ENCODE peak calls at places on chromosomes 4 and X, in seven cellular contexts. K, Y, Q, T, D, V and B are unnamed samples.

GRCh38 chrX:125308653-125309052 is 11.0 kb upstream of the TEX13C start:
- DNase-seq in K (no peak), Y (no peak), Q (no peak), T (no peak), D (no peak), V (no peak), B (no peak)

GRCh38 chrX:15158736-15159406 is 111.0 kb downstream of the ASB9 start:
- DNase-seq in K (no peak), Y (no peak), Q (no peak), T (no peak), D (no peak), V (peak; percentile 17), B (peak; percentile 13)

GRCh38 chr4:13765535-13765934 is 138.0 kb upstream of the BOD1L1 start:
- DNase-seq in K (no peak), Y (no peak), Q (peak; percentile 43), T (no peak), D (no peak), V (no peak), B (no peak)

GRCh38 chr4:22522706-22523501 is 7.0 kb upstream of the ADGRA3 start:
- DNase-seq in K (no peak), Y (peak; percentile 70), Q (no peak), T (no peak), D (no peak), V (no peak), B (no peak)

GRCh38 chrX:134654398-134655012 is 3.8 kb downstream of the PLAC1 start:
- DNase-seq in K (no peak), Y (no peak), Q (no peak), T (no peak), D (no peak), V (no peak), B (no peak)

GRCh38 chrX:107730298-107730655 is 45.3 kb downstream of the TSC22D3 start:
- DNase-seq in K (no peak), Y (no peak), Q (no peak), T (no peak), D (no peak), V (no peak), B (no peak)

GRCh38 chrX:97547873-97548578 is 664.3 kb downstream of the RPA4 start:
- DNase-seq in K (no peak), Y (no peak), Q (peak; percentile 38), T (no peak), D (no peak), V (no peak), B (no peak)

GRCh38 chr4:140256941-140257340 is 103.0 kb upstream of the MAML3 start:
- DNase-seq in K (no peak), Y (no peak), Q (no peak), T (no peak), D (no peak), V (no peak), B (no peak)

GRCh38 chrX:43655151-43655676 is 885 bp upstream of the MAOA start:
- DNase-seq in K (peak; percentile 12), Y (peak; percentile 81), Q (peak; percentile 56), T (peak; percentile 15), D (peak; percentile 11), V (peak; percentile 12), B (peak; percentile 8)

GRCh38 chr4:3332498-3332897 is 39.7 kb downstream of the RGS12 start:
- DNase-seq in K (no peak), Y (peak; percentile 35), Q (no peak), T (no peak), D (no peak), V (no peak), B (peak; percentile 7)

GRCh38 chr4:182495111-182495510 is 251.9 kb downstream of the TENM3 start:
- DNase-seq in K (no peak), Y (no peak), Q (no peak), T (no peak), D (no peak), V (no peak), B (no peak)

GRCh38 chr4:88320780-88321373 is 36.5 kb upstream of the PPM1K start:
- DNase-seq in K (no peak), Y (peak; percentile 78), Q (peak; percentile 6), T (no peak), D (no peak), V (peak; percentile 71), B (peak; percentile 73)

GRCh38 chr4:110515676-110516075 is 39.7 kb downstream of the ENPEP start:
- DNase-seq in K (no peak), Y (no peak), Q (no peak), T (no peak), D (no peak), V (no peak), B (no peak)

GRCh38 chr4:150049682-150050081 is 28.6 kb upstream of the DCLK2 start:
- DNase-seq in K (no peak), Y (no peak), Q (no peak), T (no peak), D (no peak), V (no peak), B (no peak)

GRCh38 chr4:73615613-73616012 is 4.6 kb downstream of the RASSF6 start:
- DNase-seq in K (no peak), Y (peak; percentile 89), Q (no peak), T (no peak), D (no peak), V (no peak), B (no peak)

GRCh38 chr4:2417765-2418651 is at the start of gene ZFYVE28:
- DNase-seq in K (no peak), Y (peak; percentile 75), Q (peak; percentile 36), T (no peak), D (no peak), V (peak; percentile 58), B (no peak)

GRCh38 chr4:75745192-75745591 is 20.8 kb downstream of the USO1 start:
- DNase-seq in K (no peak), Y (no peak), Q (peak; percentile 83), T (no peak), D (no peak), V (no peak), B (no peak)

GRCh38 chr4:80182237-80182866 is 15.0 kb upstream of the PRDM8 start:
- DNase-seq in K (no peak), Y (no peak), Q (no peak), T (no peak), D (no peak), V (no peak), B (peak; percentile 29)

GRCh38 chr4:6592804-6593563 is 18.0 kb downstream of the MAN2B2 start:
- DNase-seq in K (no peak), Y (no peak), Q (no peak), T (no peak), D (no peak), V (no peak), B (no peak)

GRCh38 chrX:136146614-136147319 is 566 bp upstream of the FHL1 start:
- DNase-seq in K (no peak), Y (peak; percentile 57), Q (no peak), T (no peak), D (no peak), V (peak; percentile 30), B (peak; percentile 16)

GRCh38 chrX:51406688-51407519 is 74.3 kb downstream of the NUDT10 start:
- DNase-seq in K (no peak), Y (no peak), Q (no peak), T (no peak), D (no peak), V (no peak), B (no peak)

GRCh38 chrX:71169586-71169985 is 24.9 kb downstream of the NLGN3 start:
- DNase-seq in K (no peak), Y (no peak), Q (no peak), T (no peak), D (no peak), V (no peak), B (no peak)

GRCh38 chrX:6574762-6575161 is 39.8 kb upstream of the VCX3A start:
- DNase-seq in K (no peak), Y (peak; percentile 67), Q (no peak), T (no peak), D (no peak), V (no peak), B (no peak)

GRCh38 chr4:141768954-141769353 is 132.6 kb downstream of the IL15 start:
- DNase-seq in K (no peak), Y (no peak), Q (peak; percentile 69), T (no peak), D (no peak), V (no peak), B (no peak)

GRCh38 chr4:141771889-141772830 is 135.8 kb downstream of the IL15 start:
- DNase-seq in K (no peak), Y (no peak), Q (no peak), T (no peak), D (no peak), V (no peak), B (no peak)

GRCh38 chr4:141772838-141773237 is 136.5 kb downstream of the IL15 start:
- DNase-seq in K (no peak), Y (no peak), Q (no peak), T (no peak), D (no peak), V (no peak), B (no peak)
- TF ChIP-seq CTCF in K (no peak), Y (no peak), Q (no peak), T (no peak), D (no peak), V (no peak), B (no peak)

GRCh38 chrX:331772-332495 is 13.3 kb upstream of the GTPBP6 start:
- DNase-seq in K (no peak), Y (no peak), Q (no peak), T (no peak), D (no peak), V (no peak), B (no peak)
- TF ChIP-seq CTCF in K (no peak), Y (no peak), Q (no peak), T (no peak), D (no peak), V (no peak), B (no peak)

GRCh38 chr4:183905081-183905592 is at the start of gene STOX2:
- DNase-seq in K (peak; percentile 31), Y (peak; percentile 92), Q (peak; percentile 32), T (no peak), D (peak; percentile 79), V (no peak), B (no peak)
- TF ChIP-seq CTCF in K (no peak), Y (no peak), Q (no peak), T (no peak), D (no peak), V (no peak), B (no peak)

DNA sequence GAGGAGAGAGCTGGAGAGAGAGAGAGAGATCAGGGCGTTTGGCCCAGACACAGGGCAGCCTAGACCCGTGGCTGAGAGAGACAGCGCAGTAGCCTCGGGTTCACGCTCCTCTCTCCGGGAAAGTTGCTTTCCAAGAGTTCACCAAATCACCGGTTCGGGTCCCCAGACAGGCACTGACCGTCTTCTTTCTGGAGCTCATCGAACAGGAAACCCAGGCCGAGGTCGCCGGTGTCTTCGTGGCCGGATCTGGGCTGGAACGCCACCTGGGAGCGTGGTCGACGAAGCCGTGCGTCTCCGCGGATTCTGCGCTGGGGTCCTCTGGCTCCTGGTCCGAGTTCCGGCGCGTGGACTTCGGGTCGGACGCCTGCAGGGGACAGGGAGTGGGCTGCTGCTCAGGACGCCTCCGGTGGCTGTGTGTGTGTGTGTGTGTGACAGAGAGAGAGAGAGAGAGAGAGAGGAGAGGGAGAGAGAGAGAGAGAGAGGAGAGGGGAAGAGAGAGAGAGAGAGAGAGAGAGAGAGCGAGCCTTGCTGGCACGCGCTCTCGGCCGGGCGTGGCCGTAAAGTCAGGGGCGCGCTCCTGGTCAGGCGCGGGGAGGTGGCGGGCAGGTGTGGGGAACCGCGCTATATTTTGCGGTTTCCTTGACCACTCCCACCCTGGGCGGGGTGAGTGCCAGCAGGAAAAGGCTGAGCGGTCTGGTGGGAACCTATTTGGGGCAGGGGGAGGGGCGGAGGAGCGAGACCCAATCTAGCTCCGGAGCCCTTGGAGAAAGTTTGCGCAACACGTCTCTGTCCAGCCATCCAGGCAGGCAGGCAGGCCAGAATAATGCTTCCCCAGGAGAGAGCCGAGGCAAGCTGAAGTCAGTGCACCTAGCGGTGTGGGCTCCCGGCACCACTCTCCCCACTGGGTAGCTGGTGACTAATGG is 62.1 kb downstream of the RHOXF2B start:
- DNase-seq in K (no peak), Y (peak; percentile 67), Q (no peak), T (no peak), D (no peak), V (no peak), B (no peak)
- TF ChIP-seq CTCF in K (no peak), Y (no peak), Q (no peak), T (no peak), D (no peak), V (no peak), B (no peak)